ENCODE peak calls at places on chromosomes 12 and 14, in ten cellular contexts. X, Q, T, H, W, M, C, Y, B and P are unnamed samples.

GRCh38 chr14:102822311-102822863 is 45.1 kb downstream of the TRAF3 start:
- DNase-seq in H (no peak), T (no peak), C (no peak), W (no peak), X (no peak), Q (no peak), M (no peak), Y (no peak), B (no peak), P (no peak)

GRCh38 chr14:61145258-61145902 is 135.8 kb downstream of the TMEM30B start:
- DNase-seq in Y (no peak), H (peak), C (no peak), Q (no peak), T (no peak), B (no peak), X (no peak), W (no peak), M (no peak), P (no peak)

GRCh38 chr14:89466460-89466859 is 49.4 kb upstream of the FOXN3 start:
- DNase-seq in X (no peak), H (no peak), B (no peak), T (no peak), Y (no peak), C (no peak), Q (no peak), M (no peak), W (no peak), P (no peak)

GRCh38 chr12:110141389-110141788 is 17.2 kb downstream of the IFT81 start:
- DNase-seq in T (peak), H (no peak), W (no peak), X (no peak), Q (peak), Y (no peak), B (no peak), C (no peak), M (no peak), P (no peak)

GRCh38 chr12:94615284-94616216 is 34.8 kb downstream of the TMCC3 start:
- DNase-seq in Q (no peak), W (peak), Y (peak), C (no peak), H (no peak), T (peak), M (no peak), X (no peak), B (peak), P (no peak)

GRCh38 chr12:49400304-49400703 is 33.0 kb downstream of the SPATS2 start:
- DNase-seq in Q (no peak), X (no peak), Y (no peak), C (no peak), B (no peak), H (no peak), M (no peak), T (no peak), W (no peak), P (no peak)

GRCh38 chr14:23916446-23916845 is 37.1 kb upstream of the DHRS4 start:
- DNase-seq in M (no peak), X (no peak), W (no peak), Y (no peak), C (no peak), B (no peak), Q (no peak), H (no peak), T (no peak), P (no peak)

GRCh38 chr12:76519538-76519937 is 40.0 kb downstream of the OSBPL8 start:
- DNase-seq in H (no peak), W (no peak), T (no peak), Q (no peak), B (no peak), Y (no peak), C (no peak), X (no peak), M (no peak), P (no peak)

GRCh38 chr12:131444220-131445164 is 266.4 kb upstream of the SFSWAP start:
- DNase-seq in C (no peak), W (no peak), T (no peak), B (no peak), X (no peak), Y (no peak), Q (no peak), M (no peak), H (no peak), P (peak)

GRCh38 chr12:113870035-113870434 is 96.1 kb downstream of the RBM19 start:
- DNase-seq in B (no peak), Q (no peak), T (no peak), M (no peak), Y (no peak), W (no peak), H (no peak), X (no peak), C (no peak), P (no peak)

GRCh38 chr14:83342590-83342989 is 1808.9 kb upstream of the SEL1L start:
- DNase-seq in W (no peak), H (no peak), B (no peak), Q (peak), T (no peak), M (no peak), Y (no peak), X (no peak), C (no peak), P (no peak)

GRCh38 chr14:34633697-34634096 is 3.7 kb upstream of the SNX6 start:
- DNase-seq in B (no peak), T (no peak), M (no peak), Y (no peak), Q (no peak), C (no peak), H (no peak), W (no peak), X (no peak), P (no peak)

GRCh38 chr12:2682301-2683282 is 112.2 kb upstream of the FKBP4 start:
- DNase-seq in H (peak), B (peak), Y (peak), T (no peak), C (no peak), X (no peak), W (peak), M (no peak), Q (no peak), P (no peak)

GRCh38 chr12:123132951-123133619 is 17.8 kb downstream of the PITPNM2 start:
- DNase-seq in C (no peak), M (no peak), W (no peak), H (peak), Y (no peak), B (no peak), T (no peak), Q (no peak), X (no peak), P (no peak)

GRCh38 chr12:67572492-67572891 is 76.1 kb upstream of the DYRK2 start:
- DNase-seq in Y (peak), X (no peak), C (no peak), M (no peak), B (no peak), Q (no peak), W (no peak), H (no peak), T (no peak), P (no peak)

GRCh38 chr14:23569443-23570151 is 2.0 kb upstream of the AP1G2 start:
- DNase-seq in M (no peak), T (no peak), C (no peak), Y (no peak), B (no peak), W (peak), X (no peak), Q (no peak), H (no peak), P (peak)

GRCh38 chr12:12627308-12627827 is 15.7 kb downstream of the CREBL2 start:
- DNase-seq in T (no peak), M (no peak), W (no peak), H (no peak), X (no peak), B (no peak), C (no peak), Y (no peak), Q (no peak), P (no peak)

GRCh38 chr14:59583755-59584154 is 7.1 kb upstream of the CCDC175 start:
- DNase-seq in Y (no peak), B (no peak), X (no peak), W (no peak), M (no peak), C (no peak), Q (no peak), T (no peak), H (no peak), P (no peak)

GRCh38 chr12:32116897-32117296 is 10.2 kb downstream of the BICD1 start:
- DNase-seq in Q (no peak), Y (no peak), C (no peak), W (no peak), X (no peak), H (no peak), B (peak), M (no peak), T (no peak), P (no peak)

GRCh38 chr12:94397401-94397800 is 62.3 kb downstream of the CEP83 start:
- DNase-seq in C (no peak), Q (no peak), H (no peak), W (no peak), B (no peak), T (no peak), M (no peak), Y (no peak), X (no peak), P (no peak)